ENCODE peak calls at places on chromosomes 4 and X, in four cellular contexts. A is A549, S is ovary, Q is uterus. X is an unnamed sample. For H3K9me3, the result is how much of the 10 kb centered on the place peaks cover.

GRCh38 chr4:72319596-72319995 is 249.4 kb downstream of the ADAMTS3 start:
- DNase-seq in A (no peak), S (no peak), Q (no peak), X (no peak)

GRCh38 chrX:68193786-68194185 is 239.5 kb downstream of the OPHN1 start:
- DNase-seq in A (no peak), S (no peak), Q (no peak), X (no peak)

GRCh38 chrX:121831601-121832000 is 784.2 kb downstream of the GLUD2 start:
- DNase-seq in A (no peak), S (no peak), Q (no peak), X (no peak)

GRCh38 chrX:120664081-120664480 is 34.2 kb upstream of the C1GALT1C1 start:
- DNase-seq in A (no peak), S (no peak), Q (no peak), X (no peak)

GRCh38 chr4:38993683-38994082 is 38.5 kb downstream of the TMEM156 start:
- DNase-seq in A (peak), S (no peak), Q (no peak), X (no peak)

GRCh38 chr4:15353207-15353606 is 74.6 kb upstream of the C1QTNF7 start:
- DNase-seq in A (no peak), S (no peak), Q (no peak), X (no peak)

GRCh38 chrX:150362599-150363481 is at the start of gene MAMLD1:
- DNase-seq in A (peak), S (peak), Q (peak), X (no peak)

GRCh38 chr4:56976878-56977320 is 507 bp downstream of the NOA1 start:
- DNase-seq in A (peak), S (no peak), Q (no peak), X (no peak)

GRCh38 chr4:124713213-124713592 is 671 bp upstream of the ANKRD50 start:
- DNase-seq in A (peak), S (peak), Q (peak), X (no peak)

GRCh38 chrX:72306851-72307645 is 1.3 kb upstream of the CITED1 start:
- DNase-seq in A (peak), S (no peak), Q (peak), X (no peak)

GRCh38 chr4:173508386-173509002 is 21.5 kb downstream of the HAND2 start:
- DNase-seq in A (no peak), S (no peak), Q (peak), X (no peak)

GRCh38 chr4:182695842-182696241 is 221.3 kb downstream of the DCTD start:
- DNase-seq in A (no peak), S (no peak), Q (no peak), X (no peak)

GRCh38 chr4:177190995-177191568 is 118.6 kb upstream of the NEIL3 start:
- DNase-seq in A (no peak), S (no peak), Q (no peak), X (no peak)

GRCh38 chr4:2402941-2403340 is 15.5 kb downstream of the ZFYVE28 start:
- DNase-seq in A (no peak), S (no peak), Q (no peak), X (no peak)

GRCh38 chrX:15616531-15616930 is 15.8 kb upstream of the ACE2 start:
- DNase-seq in A (no peak), S (peak), Q (no peak), X (no peak)

GRCh38 chr4:87409420-87409939 is 12.9 kb upstream of the NUDT9 start:
- DNase-seq in A (no peak), S (no peak), Q (no peak), X (no peak)

GRCh38 chr4:127920521-127920920 is 39.8 kb downstream of the PLK4 start:
- DNase-seq in A (no peak), S (no peak), Q (no peak), X (no peak)

DNA sequence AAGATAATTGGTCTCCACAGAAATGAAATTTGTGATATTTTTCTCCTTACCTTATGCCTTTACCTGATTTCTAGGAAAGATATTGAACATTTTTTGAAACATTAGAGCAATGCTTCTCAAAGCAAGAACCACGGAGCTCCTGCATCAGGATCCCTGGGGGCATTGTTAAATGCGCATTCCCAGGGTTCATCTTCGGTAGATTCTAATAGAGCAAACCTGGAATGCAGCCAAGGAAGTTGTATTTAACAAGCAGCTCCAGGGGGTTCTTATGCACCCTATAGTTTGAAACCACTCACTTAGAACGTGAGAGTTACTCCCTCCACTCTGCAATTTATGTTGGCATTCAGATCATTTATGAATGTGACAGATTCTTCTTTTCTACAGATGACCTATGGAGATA is 126.1 kb downstream of the SLC39A8 start:
- DNase-seq in A (no peak), S (no peak), Q (no peak), X (no peak)
- TF ChIP-seq POLR2A in A (no peak), S (no peak), Q (no peak), X (no peak)

DNA sequence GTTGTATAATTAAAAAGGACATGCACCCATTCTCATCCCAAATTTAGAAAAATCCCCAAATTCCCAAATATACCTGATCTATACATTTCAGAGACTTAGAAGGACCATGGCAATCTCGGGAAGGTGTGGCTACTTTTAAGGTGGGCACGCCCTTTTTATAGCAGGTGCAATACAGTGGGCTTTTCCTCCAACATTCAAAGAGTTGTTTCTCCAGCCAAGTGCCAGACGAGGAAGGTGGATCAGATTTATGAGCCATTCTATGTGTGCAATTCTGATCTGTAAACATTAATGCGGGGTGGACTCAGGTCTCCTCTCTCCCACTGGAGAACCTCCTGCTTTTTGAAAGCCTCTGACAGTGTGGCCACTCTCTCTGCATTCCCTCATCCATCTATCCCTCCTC is 33.8 kb downstream of the PRKX start:
- DNase-seq in A (no peak), S (no peak), Q (no peak), X (no peak)
- H3K4me3 ChIP-seq in A (no peak), S (no peak), Q (no peak), X (no peak)

GRCh38 chr4:92253550-92253949 is 50.2 kb upstream of the GRID2 start:
- DNase-seq in A (no peak), S (no peak), Q (no peak), X (no peak)

GRCh38 chr4:92251711-92252110 is 52.1 kb upstream of the GRID2 start:
- DNase-seq in A (no peak), S (no peak), Q (no peak), X (no peak)

GRCh38 chr4:92252846-92253245 is 50.9 kb upstream of the GRID2 start:
- DNase-seq in A (no peak), S (no peak), Q (no peak), X (no peak)

GRCh38 chr4:92246384-92246783 is 57.4 kb upstream of the GRID2 start:
- DNase-seq in A (no peak), S (no peak), Q (no peak), X (no peak)

DNA sequence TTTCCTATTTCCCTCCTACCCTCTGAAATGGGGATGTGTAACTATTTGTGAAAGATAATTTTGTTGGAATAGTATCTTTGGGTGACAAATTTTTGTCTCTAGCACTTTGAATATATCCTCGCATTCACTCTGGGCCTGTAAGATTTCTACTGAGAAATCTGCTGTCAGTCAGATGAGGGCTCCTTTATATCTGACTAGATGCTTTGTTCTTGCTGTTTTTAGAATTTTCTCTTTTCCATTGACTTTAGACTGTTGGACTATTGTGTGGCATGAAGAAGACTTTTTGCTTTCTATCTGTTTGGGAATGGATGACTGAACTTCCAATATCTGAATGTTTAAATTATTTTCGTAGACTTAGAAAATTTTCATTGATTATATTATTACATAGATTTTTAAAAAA is 54.2 kb upstream of the GRID2 start:
- DNase-seq in A (no peak), S (no peak), Q (no peak), X (no peak)
- H3K9me3 ChIP-seq in A (under half), S (under half), Q (under half), X (under half)

GRCh38 chrX:103669745-103670144 is 16.8 kb downstream of the MORF4L2 start:
- DNase-seq in A (no peak), S (no peak), Q (no peak), X (no peak)

GRCh38 chrX:103678199-103678993 is 8.1 kb downstream of the MORF4L2 start:
- DNase-seq in A (no peak), S (no peak), Q (no peak), X (no peak)

GRCh38 chrX:103674531-103675454 is 11.7 kb downstream of the MORF4L2 start:
- DNase-seq in A (no peak), S (no peak), Q (no peak), X (no peak)
- TF ChIP-seq POLR2A in A (no peak), S (no peak), Q (no peak), X (no peak)

GRCh38 chr4:80036306-80036705 is 36.7 kb downstream of the ANTXR2 start:
- DNase-seq in A (no peak), S (peak), Q (no peak), X (no peak)
- H3K4me3 ChIP-seq in A (no peak), S (no peak), Q (no peak), X (no peak)